ENCODE peak calls at places on chromosomes 1 and 21, in six cellular contexts. C is neuronal stem cell, H is memory B cell, P is caudate nucleus, Z is GM06990, Q is psoas muscle. F is an unnamed sample.

GRCh38 chr1:158019177-158019868 is 25.9 kb downstream of the KIRREL1 start:
- DNase-seq in C (peak), H (no peak), P (no peak), Z (no peak), Q (no peak), F (no peak)

GRCh38 chr1:68558321-68559026 is 61.6 kb upstream of the DEPDC1 start:
- DNase-seq in C (no peak), H (no peak), P (no peak), Z (no peak), Q (no peak), F (no peak)

GRCh38 chr1:147515046-147515869 is 26.0 kb upstream of the BCL9 start:
- DNase-seq in C (no peak), H (no peak), P (no peak), Z (no peak), Q (no peak), F (no peak)

GRCh38 chr1:26799479-26800133 is 11.9 kb downstream of the PIGV start:
- DNase-seq in C (no peak), H (no peak), P (peak), Z (no peak), Q (peak), F (no peak)

GRCh38 chr1:203051841-203052324 is 25.6 kb downstream of the PPFIA4 start:
- DNase-seq in C (no peak), H (no peak), P (no peak), Z (no peak), Q (peak), F (no peak)

GRCh38 chr21:45286671-45287437 is 841 bp downstream of the POFUT2 start:
- DNase-seq in C (peak), H (no peak), P (no peak), Z (no peak), Q (peak), F (no peak)

GRCh38 chr21:32135401-32136363 is 143.2 kb downstream of the MIS18A start:
- DNase-seq in C (no peak), H (no peak), P (no peak), Z (peak), Q (no peak), F (peak)

GRCh38 chr1:119475866-119476439 is 31.1 kb upstream of the HSD3B1 start:
- DNase-seq in C (peak), H (peak), P (peak), Z (peak), Q (no peak), F (peak)

GRCh38 chr21:32338209-32338921 is 39.7 kb downstream of the MRAP start:
- DNase-seq in C (no peak), H (no peak), P (peak), Z (no peak), Q (no peak), F (no peak)

GRCh38 chr1:226064168-226064815 is 1.8 kb downstream of the H3-3A start:
- DNase-seq in C (no peak), H (no peak), P (no peak), Z (peak), Q (no peak), F (no peak)

GRCh38 chr1:247373721-247374141 is 42.1 kb upstream of the ZNF496 start:
- DNase-seq in C (peak), H (peak), P (no peak), Z (peak), Q (peak), F (peak)